ENCODE peak calls at places on chromosomes 1 and 21, in five cellular contexts. One of them, this sample, is unnamed.

GRCh38 chr1:212638419-212639151 is 30.0 kb downstream of the ATF3 start:
- DNase-seq in PC-9: no peak
- DNase-seq in tibial artery: no peak
- DNase-seq in fibroblast of pulmonary artery: peak; percentile 42
- DNase-seq in heart right ventricle: no peak
- DNase-seq in this sample: no peak

GRCh38 chr1:198359024-198359653 is 181.3 kb downstream of the ATP6V1G3 start:
- DNase-seq in heart right ventricle: no peak
- DNase-seq in PC-9: no peak
- DNase-seq in fibroblast of pulmonary artery: peak; percentile 50
- DNase-seq in tibial artery: no peak
- DNase-seq in this sample: peak; percentile 13

GRCh38 chr1:89719502-89720306 is 86.8 kb downstream of the LRRC8C start:
- DNase-seq in fibroblast of pulmonary artery: peak; percentile 53
- DNase-seq in PC-9: no peak
- DNase-seq in tibial artery: no peak
- DNase-seq in heart right ventricle: no peak
- DNase-seq in this sample: no peak

GRCh38 chr1:48203287-48203900 is 19.1 kb upstream of the SLC5A9 start:
- DNase-seq in heart right ventricle: no peak
- DNase-seq in fibroblast of pulmonary artery: peak; percentile 44
- DNase-seq in tibial artery: no peak
- DNase-seq in PC-9: peak; percentile 5
- DNase-seq in this sample: peak; percentile 25

GRCh38 chr1:53172751-53173498 is 23.7 kb upstream of the CPT2 start:
- DNase-seq in PC-9: no peak
- DNase-seq in fibroblast of pulmonary artery: peak; percentile 54
- DNase-seq in heart right ventricle: no peak
- DNase-seq in tibial artery: no peak
- DNase-seq in this sample: no peak

GRCh38 chr1:9438431-9439073 is 100.7 kb upstream of the SLC25A33 start:
- DNase-seq in heart right ventricle: peak; percentile 26
- DNase-seq in PC-9: peak; percentile 39
- DNase-seq in fibroblast of pulmonary artery: peak; percentile 97
- DNase-seq in tibial artery: peak; percentile 87
- DNase-seq in this sample: peak; percentile 78

GRCh38 chr1:108841703-108842102 is 15.2 kb downstream of the AKNAD1 start:
- DNase-seq in fibroblast of pulmonary artery: no peak
- DNase-seq in heart right ventricle: no peak
- DNase-seq in PC-9: no peak
- DNase-seq in tibial artery: no peak
- DNase-seq in this sample: no peak

GRCh38 chr1:173333581-173333980 is 126.5 kb upstream of the TNFSF4 start:
- DNase-seq in tibial artery: no peak
- DNase-seq in fibroblast of pulmonary artery: peak; percentile 15
- DNase-seq in heart right ventricle: no peak
- DNase-seq in PC-9: no peak
- DNase-seq in this sample: peak; percentile 48

GRCh38 chr1:206507395-206508129 is at the start of gene RASSF5:
- DNase-seq in PC-9: peak; percentile 89
- DNase-seq in heart right ventricle: peak; percentile 83
- DNase-seq in tibial artery: peak; percentile 83
- DNase-seq in fibroblast of pulmonary artery: peak; percentile 59
- DNase-seq in this sample: peak; percentile 58

GRCh38 chr1:59804301-59804700 is 10.4 kb upstream of the HOOK1 start:
- DNase-seq in heart right ventricle: no peak
- DNase-seq in fibroblast of pulmonary artery: no peak
- DNase-seq in PC-9: no peak
- DNase-seq in tibial artery: no peak
- DNase-seq in this sample: no peak

GRCh38 chr1:99469641-99470040 is 176.3 kb upstream of the PALMD start:
- DNase-seq in tibial artery: no peak
- DNase-seq in PC-9: no peak
- DNase-seq in heart right ventricle: no peak
- DNase-seq in fibroblast of pulmonary artery: no peak
- DNase-seq in this sample: peak; percentile 45

GRCh38 chr1:99467645-99468044 is 178.3 kb upstream of the PALMD start:
- DNase-seq in tibial artery: no peak
- DNase-seq in heart right ventricle: no peak
- DNase-seq in fibroblast of pulmonary artery: no peak
- DNase-seq in PC-9: no peak
- DNase-seq in this sample: no peak

GRCh38 chr1:99475991-99476532 is 169.9 kb upstream of the PALMD start:
- DNase-seq in PC-9: no peak
- DNase-seq in tibial artery: no peak
- DNase-seq in fibroblast of pulmonary artery: no peak
- DNase-seq in heart right ventricle: no peak
- DNase-seq in this sample: no peak

DNA sequence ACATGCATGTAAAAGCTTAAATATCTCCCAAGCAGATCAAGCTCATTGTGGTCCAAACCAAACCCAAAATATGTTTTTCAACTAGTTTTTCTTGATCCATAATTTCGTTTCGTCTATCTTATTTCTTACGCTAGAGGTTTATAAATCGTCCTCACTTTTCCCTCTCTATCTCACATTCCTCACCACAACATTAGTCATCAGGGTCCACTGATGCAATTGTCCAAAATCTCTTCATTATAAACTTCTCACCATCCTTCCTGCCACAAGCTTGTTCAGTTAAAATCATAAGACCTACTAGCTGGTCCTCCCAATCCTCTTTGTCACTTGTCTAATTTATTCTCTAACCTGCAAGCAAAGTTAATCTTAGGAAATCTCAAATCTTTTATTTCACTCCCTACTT is 173.0 kb upstream of the PALMD start:
- DNase-seq in heart right ventricle: no peak
- DNase-seq in tibial artery: no peak
- DNase-seq in PC-9: no peak
- DNase-seq in fibroblast of pulmonary artery: no peak
- DNase-seq in this sample: no peak
- TF ChIP-seq CTCF in heart right ventricle: no peak
- TF ChIP-seq CTCF in tibial artery: no peak
- TF ChIP-seq CTCF in PC-9: no peak
- TF ChIP-seq CTCF in fibroblast of pulmonary artery: no peak
- TF ChIP-seq CTCF in this sample: no peak

GRCh38 chr21:41769521-41769920 is 2.7 kb upstream of the RIPK4 start:
- DNase-seq in tibial artery: no peak
- DNase-seq in heart right ventricle: no peak
- DNase-seq in PC-9: no peak
- DNase-seq in fibroblast of pulmonary artery: no peak
- DNase-seq in this sample: no peak
- H3K4me3 ChIP-seq in tibial artery: no peak overlapping the region
- H3K4me3 ChIP-seq in heart right ventricle: no peak overlapping the region
- H3K4me3 ChIP-seq in PC-9: peak overlapping the region; percentile 36
- H3K4me3 ChIP-seq in fibroblast of pulmonary artery: no peak overlapping the region
- H3K4me3 ChIP-seq in this sample: no peak overlapping the region

GRCh38 chr1:63575340-63575826 is 17.8 kb upstream of the PGM1 start:
- DNase-seq in PC-9: no peak
- DNase-seq in fibroblast of pulmonary artery: peak; percentile 53
- DNase-seq in tibial artery: no peak
- DNase-seq in heart right ventricle: no peak
- DNase-seq in this sample: peak; percentile 58
- TF ChIP-seq CTCF in PC-9: peak; percentile 95
- TF ChIP-seq CTCF in fibroblast of pulmonary artery: peak; percentile 62
- TF ChIP-seq CTCF in tibial artery: peak; percentile 63
- TF ChIP-seq CTCF in heart right ventricle: peak; percentile 84
- TF ChIP-seq CTCF in this sample: peak; percentile 57

DNA sequence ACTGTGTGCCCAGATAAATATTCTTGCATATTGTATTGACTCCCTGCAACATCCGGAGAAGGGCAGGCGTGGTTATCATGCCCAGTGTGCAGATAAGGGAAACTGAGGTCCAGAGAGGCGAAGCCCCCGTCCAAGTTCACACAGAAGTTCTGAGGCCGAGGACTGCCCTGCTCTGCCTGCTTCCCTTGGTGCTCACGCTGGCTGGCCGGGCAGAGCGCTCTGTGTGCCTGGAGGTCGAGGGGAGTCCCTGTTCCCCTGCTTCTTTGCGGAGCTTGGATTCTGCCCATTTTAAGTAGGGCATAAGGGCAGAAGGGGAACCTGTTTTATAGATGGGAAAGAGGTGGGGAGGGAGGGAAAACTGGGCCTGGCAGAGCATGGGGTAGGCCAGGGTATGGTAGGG is 92.8 kb upstream of the ACTL8 start:
- DNase-seq in fibroblast of pulmonary artery: no peak
- DNase-seq in tibial artery: no peak
- DNase-seq in PC-9: no peak
- DNase-seq in heart right ventricle: no peak
- DNase-seq in this sample: no peak
- H3K4me3 ChIP-seq in fibroblast of pulmonary artery: no peak overlapping the region
- H3K4me3 ChIP-seq in tibial artery: no peak overlapping the region
- H3K4me3 ChIP-seq in PC-9: no peak overlapping the region
- H3K4me3 ChIP-seq in heart right ventricle: no peak overlapping the region
- H3K4me3 ChIP-seq in this sample: no peak overlapping the region

This sample was measured in astrocyte of the spinal cord.